ENCODE peak calls at places on chromosomes 7 and 10, in ten cellular contexts. One of them, this sample, is unnamed. For H3K4me1, the result is how much of the 10 kb centered on the place peaks cover.

GRCh38 chr7:7857143-7857583 is 111.4 kb upstream of the GLCCI1 start:
- DNase-seq in uterus: no peak
- DNase-seq in kidney: no peak
- DNase-seq in Caco-2: no peak
- DNase-seq in psoas muscle: no peak
- DNase-seq in upper lobe of right lung: no peak
- DNase-seq in OCI-LY7: peak
- DNase-seq in lower lobe of right lung: no peak
- DNase-seq in adrenal gland: no peak
- DNase-seq in A673: peak
- DNase-seq in this sample: no peak

GRCh38 chr7:128189231-128189930 is 51.7 kb upstream of the LEP start:
- DNase-seq in A673: no peak
- DNase-seq in psoas muscle: no peak
- DNase-seq in Caco-2: no peak
- DNase-seq in kidney: no peak
- DNase-seq in upper lobe of right lung: no peak
- DNase-seq in OCI-LY7: no peak
- DNase-seq in lower lobe of right lung: no peak
- DNase-seq in uterus: no peak
- DNase-seq in adrenal gland: no peak
- DNase-seq in this sample: no peak

GRCh38 chr7:113085781-113086390 is 741 bp downstream of the GPR85 start:
- DNase-seq in psoas muscle: no peak
- DNase-seq in lower lobe of right lung: no peak
- DNase-seq in adrenal gland: no peak
- DNase-seq in OCI-LY7: no peak
- DNase-seq in Caco-2: no peak
- DNase-seq in A673: no peak
- DNase-seq in kidney: no peak
- DNase-seq in uterus: no peak
- DNase-seq in upper lobe of right lung: no peak
- DNase-seq in this sample: no peak

GRCh38 chr10:50431118-50431517 is 179.8 kb upstream of the ASAH2 start:
- DNase-seq in kidney: no peak
- DNase-seq in A673: peak
- DNase-seq in lower lobe of right lung: no peak
- DNase-seq in psoas muscle: no peak
- DNase-seq in uterus: no peak
- DNase-seq in Caco-2: no peak
- DNase-seq in adrenal gland: no peak
- DNase-seq in upper lobe of right lung: no peak
- DNase-seq in OCI-LY7: no peak
- DNase-seq in this sample: no peak

GRCh38 chr10:91378061-91378460 is 32.1 kb upstream of the HECTD2 start:
- DNase-seq in OCI-LY7: no peak
- DNase-seq in adrenal gland: no peak
- DNase-seq in kidney: no peak
- DNase-seq in psoas muscle: no peak
- DNase-seq in Caco-2: no peak
- DNase-seq in A673: peak
- DNase-seq in uterus: no peak
- DNase-seq in lower lobe of right lung: no peak
- DNase-seq in upper lobe of right lung: no peak
- DNase-seq in this sample: no peak

GRCh38 chr10:126867567-126868365 is 37.5 kb upstream of the DOCK1 start:
- DNase-seq in OCI-LY7: no peak
- DNase-seq in kidney: no peak
- DNase-seq in upper lobe of right lung: no peak
- DNase-seq in Caco-2: no peak
- DNase-seq in adrenal gland: no peak
- DNase-seq in lower lobe of right lung: no peak
- DNase-seq in psoas muscle: no peak
- DNase-seq in A673: no peak
- DNase-seq in uterus: no peak
- DNase-seq in this sample: no peak

GRCh38 chr10:129755075-129756020 is 208.7 kb downstream of the EBF3 start:
- DNase-seq in psoas muscle: no peak
- DNase-seq in adrenal gland: no peak
- DNase-seq in A673: no peak
- DNase-seq in kidney: peak
- DNase-seq in OCI-LY7: no peak
- DNase-seq in uterus: peak
- DNase-seq in Caco-2: no peak
- DNase-seq in upper lobe of right lung: peak
- DNase-seq in lower lobe of right lung: peak
- DNase-seq in this sample: no peak

GRCh38 chr10:59012839-59013238 is 163.6 kb upstream of the PHYHIPL start:
- DNase-seq in adrenal gland: no peak
- DNase-seq in Caco-2: no peak
- DNase-seq in uterus: no peak
- DNase-seq in A673: no peak
- DNase-seq in lower lobe of right lung: no peak
- DNase-seq in psoas muscle: no peak
- DNase-seq in kidney: no peak
- DNase-seq in upper lobe of right lung: no peak
- DNase-seq in OCI-LY7: no peak
- DNase-seq in this sample: no peak

GRCh38 chr7:133706016-133706415 is 421.1 kb upstream of the LRGUK start:
- DNase-seq in lower lobe of right lung: no peak
- DNase-seq in adrenal gland: no peak
- DNase-seq in kidney: no peak
- DNase-seq in OCI-LY7: no peak
- DNase-seq in A673: no peak
- DNase-seq in Caco-2: no peak
- DNase-seq in upper lobe of right lung: no peak
- DNase-seq in uterus: no peak
- DNase-seq in psoas muscle: no peak
- DNase-seq in this sample: no peak

GRCh38 chr7:137935849-137936508 is 65.9 kb downstream of the CREB3L2 start:
- DNase-seq in A673: no peak
- DNase-seq in upper lobe of right lung: no peak
- DNase-seq in Caco-2: no peak
- DNase-seq in lower lobe of right lung: no peak
- DNase-seq in adrenal gland: peak
- DNase-seq in psoas muscle: no peak
- DNase-seq in kidney: no peak
- DNase-seq in uterus: no peak
- DNase-seq in OCI-LY7: peak
- DNase-seq in this sample: peak

GRCh38 chr10:69802424-69803161 is 887 bp downstream of the COL13A1 start:
- DNase-seq in uterus: no peak
- DNase-seq in lower lobe of right lung: no peak
- DNase-seq in Caco-2: peak
- DNase-seq in upper lobe of right lung: no peak
- DNase-seq in psoas muscle: peak
- DNase-seq in adrenal gland: no peak
- DNase-seq in A673: peak
- DNase-seq in OCI-LY7: no peak
- DNase-seq in kidney: peak
- DNase-seq in this sample: no peak

GRCh38 chr7:44639701-44640321 is 33.4 kb downstream of the OGDH start:
- DNase-seq in upper lobe of right lung: no peak
- DNase-seq in A673: peak
- DNase-seq in OCI-LY7: no peak
- DNase-seq in lower lobe of right lung: no peak
- DNase-seq in uterus: peak
- DNase-seq in adrenal gland: peak
- DNase-seq in kidney: no peak
- DNase-seq in psoas muscle: peak
- DNase-seq in Caco-2: peak
- DNase-seq in this sample: no peak

GRCh38 chr10:34319197-34319846 is 495.8 kb downstream of the PARD3 start:
- DNase-seq in OCI-LY7: no peak
- DNase-seq in psoas muscle: no peak
- DNase-seq in uterus: peak
- DNase-seq in Caco-2: peak
- DNase-seq in A673: peak
- DNase-seq in adrenal gland: peak
- DNase-seq in upper lobe of right lung: no peak
- DNase-seq in lower lobe of right lung: no peak
- DNase-seq in kidney: no peak
- DNase-seq in this sample: no peak

DNA sequence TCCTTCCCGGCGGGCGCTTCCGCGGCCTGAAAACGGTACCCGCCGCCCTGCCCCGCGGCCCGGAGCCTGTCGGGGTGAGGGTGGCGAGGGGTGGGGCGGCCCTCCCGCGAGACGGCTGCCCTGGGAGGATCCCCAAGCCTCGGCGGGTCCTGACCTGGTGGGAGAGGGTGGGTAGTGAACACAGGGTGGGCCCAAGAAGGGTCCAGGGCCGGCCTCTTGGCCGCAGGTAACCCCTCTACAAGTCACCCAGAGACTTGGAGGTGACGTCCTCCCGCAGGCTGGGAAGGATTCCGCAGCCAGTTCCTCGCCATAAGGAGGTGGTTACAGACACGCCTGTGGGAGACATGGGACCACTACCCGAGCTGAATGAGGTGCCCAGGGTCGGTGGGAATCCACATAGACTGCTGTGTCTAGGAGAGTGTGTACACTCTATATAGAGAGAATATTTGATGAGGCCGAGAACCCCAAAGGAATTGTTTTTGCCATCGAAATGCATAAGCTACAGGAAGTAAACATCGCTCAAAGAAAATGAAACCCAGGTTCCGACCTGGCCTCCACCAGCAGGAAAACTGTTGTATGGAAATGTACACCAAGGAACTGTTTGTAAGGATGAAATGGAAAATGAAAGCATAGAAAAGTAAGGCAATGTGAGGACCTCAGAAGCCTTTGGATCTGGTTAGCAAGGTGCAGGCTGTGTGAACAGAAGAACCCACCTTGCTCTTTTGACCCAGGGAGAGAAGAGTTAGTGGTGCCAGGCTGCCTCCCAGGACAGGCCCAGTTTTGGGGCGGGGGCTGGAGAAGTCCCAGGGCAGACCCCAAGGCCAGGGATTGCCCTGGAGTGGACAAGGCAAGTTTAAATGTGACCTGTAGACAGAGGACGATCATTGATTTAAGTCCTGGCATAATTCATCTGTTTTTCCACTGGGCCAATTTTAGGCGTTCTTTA is 659 bp downstream of the OPTN start:
- DNase-seq in kidney: peak
- DNase-seq in upper lobe of right lung: peak
- DNase-seq in Caco-2: peak
- DNase-seq in uterus: peak
- DNase-seq in OCI-LY7: no peak
- DNase-seq in adrenal gland: peak
- DNase-seq in psoas muscle: no peak
- DNase-seq in lower lobe of right lung: no peak
- DNase-seq in A673: no peak
- DNase-seq in this sample: no peak
- H3K4me3 ChIP-seq in kidney: peak
- H3K4me3 ChIP-seq in upper lobe of right lung: peak
- H3K4me3 ChIP-seq in Caco-2: peak
- H3K4me3 ChIP-seq in uterus: peak
- H3K4me3 ChIP-seq in OCI-LY7: peak
- H3K4me3 ChIP-seq in adrenal gland: peak
- H3K4me3 ChIP-seq in psoas muscle: peak
- H3K4me3 ChIP-seq in lower lobe of right lung: peak
- H3K4me3 ChIP-seq in A673: peak
- H3K4me3 ChIP-seq in this sample: peak

GRCh38 chr7:104945599-104945956 is 68.4 kb upstream of the KMT2E start:
- DNase-seq in kidney: no peak
- DNase-seq in lower lobe of right lung: no peak
- DNase-seq in Caco-2: no peak
- DNase-seq in OCI-LY7: no peak
- DNase-seq in psoas muscle: no peak
- DNase-seq in adrenal gland: no peak
- DNase-seq in uterus: no peak
- DNase-seq in A673: no peak
- DNase-seq in upper lobe of right lung: no peak
- DNase-seq in this sample: no peak
- H3K4me1 ChIP-seq in kidney: under half
- H3K4me1 ChIP-seq in lower lobe of right lung: half or more
- H3K4me1 ChIP-seq in Caco-2: under half
- H3K4me1 ChIP-seq in OCI-LY7: half or more
- H3K4me1 ChIP-seq in psoas muscle: under half
- H3K4me1 ChIP-seq in adrenal gland: under half
- H3K4me1 ChIP-seq in uterus: under half
- H3K4me1 ChIP-seq in A673: under half
- H3K4me1 ChIP-seq in upper lobe of right lung: under half
- H3K4me1 ChIP-seq in this sample: under half

DNA sequence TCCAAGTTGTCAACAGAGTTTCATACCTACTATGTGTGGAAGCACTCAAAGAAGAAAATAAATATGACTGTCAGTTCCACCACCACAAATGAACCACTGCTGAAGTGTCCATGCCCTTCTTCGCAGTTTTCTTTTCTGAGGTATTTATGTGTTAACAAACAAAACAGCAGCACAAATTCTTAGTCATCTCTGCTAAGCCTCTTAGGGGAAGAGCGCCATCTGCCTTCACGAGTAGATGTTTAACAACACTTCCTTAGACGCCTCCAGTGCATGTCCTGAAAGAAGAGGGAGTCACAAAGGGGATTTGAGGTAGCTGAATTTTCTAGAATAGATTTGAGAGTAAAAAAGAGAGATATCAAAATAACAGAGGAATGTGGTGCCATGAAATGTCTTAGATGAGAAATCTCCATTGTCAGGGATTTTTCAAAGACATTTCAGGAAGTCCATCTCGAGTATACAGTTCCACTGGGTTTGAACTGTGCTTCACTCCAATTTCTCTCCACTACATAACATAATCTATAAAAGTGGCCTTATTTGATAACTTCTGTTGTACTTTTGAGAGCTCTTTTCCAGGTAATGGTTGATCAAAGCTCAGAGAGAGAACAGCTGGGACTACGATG is 775.3 kb upstream of the POM121L12 start:
- DNase-seq in OCI-LY7: no peak
- DNase-seq in uterus: no peak
- DNase-seq in lower lobe of right lung: no peak
- DNase-seq in A673: no peak
- DNase-seq in psoas muscle: no peak
- DNase-seq in adrenal gland: no peak
- DNase-seq in kidney: no peak
- DNase-seq in Caco-2: peak
- DNase-seq in upper lobe of right lung: no peak
- DNase-seq in this sample: no peak
- TF ChIP-seq CTCF in OCI-LY7: peak
- TF ChIP-seq CTCF in uterus: no peak
- TF ChIP-seq CTCF in lower lobe of right lung: peak
- TF ChIP-seq CTCF in A673: no peak
- TF ChIP-seq CTCF in psoas muscle: no peak
- TF ChIP-seq CTCF in adrenal gland: peak
- TF ChIP-seq CTCF in kidney: no peak
- TF ChIP-seq CTCF in Caco-2: no peak
- TF ChIP-seq CTCF in upper lobe of right lung: peak
- TF ChIP-seq CTCF in this sample: no peak

DNA sequence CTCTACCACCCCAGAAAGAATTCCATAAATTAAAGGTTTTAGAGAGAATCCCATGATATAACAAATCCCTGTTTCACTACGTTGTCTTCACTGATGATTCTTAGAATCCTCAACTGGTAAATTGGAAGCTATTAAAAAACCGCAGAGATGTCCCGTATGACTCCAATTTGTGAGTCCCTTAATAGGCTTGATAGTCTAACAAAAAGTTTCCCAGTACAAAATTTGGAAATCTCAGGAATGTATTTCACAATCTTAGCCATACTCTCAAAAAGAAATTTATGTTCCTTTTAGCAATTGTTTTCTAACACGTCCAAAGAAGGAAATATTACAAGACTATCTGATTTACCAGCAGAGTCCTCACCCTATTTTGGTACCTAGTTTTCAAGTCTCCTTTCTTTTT is 2.5 kb downstream of the TES start:
- DNase-seq in kidney: no peak
- DNase-seq in upper lobe of right lung: no peak
- DNase-seq in uterus: no peak
- DNase-seq in Caco-2: no peak
- DNase-seq in lower lobe of right lung: no peak
- DNase-seq in adrenal gland: no peak
- DNase-seq in OCI-LY7: no peak
- DNase-seq in A673: peak
- DNase-seq in psoas muscle: no peak
- DNase-seq in this sample: no peak
- H3K4me3 ChIP-seq in kidney: no peak
- H3K4me3 ChIP-seq in upper lobe of right lung: peak
- H3K4me3 ChIP-seq in uterus: peak
- H3K4me3 ChIP-seq in Caco-2: no peak
- H3K4me3 ChIP-seq in lower lobe of right lung: peak
- H3K4me3 ChIP-seq in adrenal gland: no peak
- H3K4me3 ChIP-seq in OCI-LY7: no peak
- H3K4me3 ChIP-seq in A673: peak
- H3K4me3 ChIP-seq in psoas muscle: peak
- H3K4me3 ChIP-seq in this sample: peak